ENCODE peak calls at places on chromosome 3, in four cellular contexts. V is HepG2, Y is K562, Z is GM12878. G is an unnamed sample.

GRCh38 chr3:192207239-192207638 is 520.1 kb downstream of the FGF12 start:
- DNase-seq in V (no peak), Y (no peak), Z (no peak), G (no peak)

GRCh38 chr3:31919528-31919927 is 61.5 kb downstream of the OSBPL10 start:
- DNase-seq in V (peak), Y (no peak), Z (no peak), G (no peak)

GRCh38 chr3:64150527-64151238 is 74.6 kb downstream of the PRICKLE2 start:
- DNase-seq in V (peak), Y (no peak), Z (no peak), G (peak)

GRCh38 chr3:196378442-196378841 is 40.3 kb upstream of the TM4SF19 start:
- DNase-seq in V (no peak), Y (peak), Z (no peak), G (no peak)

GRCh38 chr3:155585384-155585783 is 159.5 kb downstream of the PLCH1 start:
- DNase-seq in V (no peak), Y (no peak), Z (no peak), G (no peak)

GRCh38 chr3:72155391-72156064 is 370.6 kb upstream of the PROK2 start:
- DNase-seq in V (peak), Y (peak), Z (no peak), G (no peak)

GRCh38 chr3:58899159-58899952 is 150.5 kb downstream of the CFAP20DC start:
- DNase-seq in V (no peak), Y (peak), Z (peak), G (no peak)

GRCh38 chr3:143142354-143142753 is 22.8 kb downstream of the CHST2 start:
- DNase-seq in V (no peak), Y (no peak), Z (no peak), G (no peak)

GRCh38 chr3:109257269-109257668 is 59.0 kb downstream of the DPPA2 start:
- DNase-seq in V (no peak), Y (no peak), Z (no peak), G (no peak)

GRCh38 chr3:170154084-170154483 is 27.4 kb downstream of the PHC3 start:
- DNase-seq in V (no peak), Y (no peak), Z (no peak), G (no peak)

GRCh38 chr3:172070269-172070668 is 30.9 kb downstream of the FNDC3B start:
- DNase-seq in V (no peak), Y (no peak), Z (no peak), G (no peak)

GRCh38 chr3:160804762-160805161 is 48.7 kb downstream of the PPM1L start:
- DNase-seq in V (no peak), Y (no peak), Z (no peak), G (no peak)

GRCh38 chr3:30353711-30354467 is 252.5 kb upstream of the TGFBR2 start:
- DNase-seq in V (no peak), Y (no peak), Z (peak), G (no peak)

GRCh38 chr3:143590660-143591059 is 257.6 kb downstream of the SLC9A9 start:
- DNase-seq in V (no peak), Y (peak), Z (no peak), G (no peak)

GRCh38 chr3:51968883-51969674 is 1.8 kb upstream of the PCBP4 start:
- DNase-seq in V (no peak), Y (no peak), Z (no peak), G (no peak)

GRCh38 chr3:65548848-65549625 is 489.7 kb downstream of the MAGI1 start:
- DNase-seq in V (peak), Y (no peak), Z (no peak), G (peak)

GRCh38 chr3:1010228-1010627 is 82.6 kb upstream of the CNTN6 start:
- DNase-seq in V (no peak), Y (no peak), Z (no peak), G (no peak)

GRCh38 chr3:149401215-149401925 is 23.9 kb upstream of the TM4SF1 start:
- DNase-seq in V (peak), Y (no peak), Z (no peak), G (no peak)

GRCh38 chr3:33807190-33807589 is 8.8 kb downstream of the PDCD6IP start:
- DNase-seq in V (no peak), Y (no peak), Z (no peak), G (no peak)

GRCh38 chr3:45861043-45861846 is 19.3 kb upstream of the LZTFL1 start:
- DNase-seq in V (peak), Y (no peak), Z (peak), G (no peak)

GRCh38 chr3:24845524-24846155 is 351.0 kb upstream of the THRB start:
- DNase-seq in V (no peak), Y (no peak), Z (no peak), G (no peak)

GRCh38 chr3:130470132-130470531 is 46.8 kb upstream of the COL6A6 start:
- DNase-seq in V (no peak), Y (no peak), Z (no peak), G (no peak)

GRCh38 chr3:155313303-155313702 is 19.8 kb upstream of the STRIT1 start:
- DNase-seq in V (no peak), Y (no peak), Z (no peak), G (no peak)

GRCh38 chr3:153146191-153147053 is 15.6 kb upstream of the RAP2B start:
- DNase-seq in V (no peak), Y (no peak), Z (no peak), G (no peak)

GRCh38 chr3:2454865-2455264 is 356.2 kb downstream of the CNTN4 start:
- DNase-seq in V (no peak), Y (no peak), Z (no peak), G (no peak)

GRCh38 chr3:175672119-175672689 is 813.1 kb downstream of the NAALADL2 start:
- DNase-seq in V (no peak), Y (no peak), Z (no peak), G (peak)

GRCh38 chr3:52339612-52340011 is 23.5 kb downstream of the DNAH1 start:
- DNase-seq in V (peak), Y (peak), Z (peak), G (peak)

GRCh38 chr3:44522494-44522933 is 32.5 kb upstream of the ZKSCAN7 start:
- DNase-seq in V (peak), Y (no peak), Z (no peak), G (no peak)

GRCh38 chr3:197793246-197793645 is 2.2 kb downstream of the LRCH3 start:
- DNase-seq in V (no peak), Y (no peak), Z (peak), G (no peak)

GRCh38 chr3:50269977-50270413 is 1.0 kb downstream of the SEMA3B start:
- DNase-seq in V (no peak), Y (no peak), Z (no peak), G (no peak)

GRCh38 chr3:44506556-44506955 is 29.1 kb upstream of the ZNF445 start:
- DNase-seq in V (no peak), Y (no peak), Z (no peak), G (no peak)

GRCh38 chr3:184636774-184637316 is 75.0 kb downstream of the MAGEF1 start:
- DNase-seq in V (no peak), Y (no peak), Z (no peak), G (no peak)

GRCh38 chr3:43893721-43894120 is 203.0 kb downstream of the ABHD5 start:
- DNase-seq in V (no peak), Y (no peak), Z (no peak), G (no peak)

GRCh38 chr3:150414273-150414672 is 6.2 kb downstream of the TSC22D2 start:
- DNase-seq in V (peak), Y (no peak), Z (no peak), G (no peak)

DNA sequence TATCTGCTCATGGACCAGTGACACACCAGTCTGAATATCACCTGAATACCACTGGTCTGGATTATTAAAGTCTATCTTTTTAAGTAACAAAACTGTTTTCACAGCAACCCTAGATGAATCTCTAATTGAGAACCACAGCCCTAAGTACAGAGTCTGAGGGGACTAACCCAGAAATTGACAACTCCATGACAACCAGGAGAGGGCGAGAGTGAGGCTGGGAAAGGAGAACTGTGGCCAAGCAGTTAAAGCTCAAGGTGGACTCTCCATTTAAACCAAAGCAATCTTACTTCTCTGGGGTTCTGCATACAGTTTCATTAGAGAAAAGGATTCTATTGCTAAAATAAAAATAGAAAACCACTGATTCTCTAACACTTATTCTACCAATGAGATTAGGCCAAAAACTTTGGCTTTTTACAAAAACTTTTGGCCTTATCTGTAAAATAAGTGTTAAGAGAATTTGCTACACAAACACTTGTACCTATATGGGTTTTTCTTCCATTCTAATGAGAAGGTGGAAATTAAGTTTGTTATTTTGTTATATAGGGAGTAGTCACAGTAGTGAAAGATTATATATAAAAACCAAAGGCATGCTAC is 11.4 kb downstream of the NEK10 start:
- DNase-seq in V (peak), Y (peak), Z (no peak), G (peak)
- TF ChIP-seq FOXM1 in V (no peak), Y (no peak), Z (peak), G (no peak)

DNA sequence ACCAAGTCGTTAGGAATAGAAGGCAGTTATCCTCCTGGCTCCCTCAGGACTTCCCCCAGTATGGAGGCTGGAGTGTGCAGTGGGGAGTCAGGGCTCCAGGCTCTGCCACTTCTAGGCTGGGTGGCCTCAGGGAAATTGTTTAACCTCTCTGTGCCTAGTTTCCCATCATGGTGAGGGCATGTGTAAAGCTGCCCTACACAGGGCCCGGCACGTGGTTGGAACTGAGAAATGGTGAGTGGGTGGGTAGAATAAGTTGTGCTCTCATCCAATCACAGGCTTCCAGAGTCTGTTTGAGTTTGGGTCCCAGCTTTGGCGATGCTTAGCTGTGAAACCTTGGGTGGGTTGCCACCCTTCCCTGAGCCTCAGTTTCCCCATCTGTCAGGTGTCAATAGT is 117.3 kb downstream of the FBLN2 start:
- DNase-seq in V (no peak), Y (no peak), Z (no peak), G (no peak)
- TF ChIP-seq TARDBP in V (no peak), Y (no peak), Z (no peak), G (no peak)

GRCh38 chr3:17877299-17877698 is 134.9 kb upstream of the TBC1D5 start:
- DNase-seq in V (no peak), Y (no peak), Z (no peak), G (no peak)
- TF ChIP-seq FOXM1 in V (no peak), Y (no peak), Z (no peak), G (no peak)

DNA sequence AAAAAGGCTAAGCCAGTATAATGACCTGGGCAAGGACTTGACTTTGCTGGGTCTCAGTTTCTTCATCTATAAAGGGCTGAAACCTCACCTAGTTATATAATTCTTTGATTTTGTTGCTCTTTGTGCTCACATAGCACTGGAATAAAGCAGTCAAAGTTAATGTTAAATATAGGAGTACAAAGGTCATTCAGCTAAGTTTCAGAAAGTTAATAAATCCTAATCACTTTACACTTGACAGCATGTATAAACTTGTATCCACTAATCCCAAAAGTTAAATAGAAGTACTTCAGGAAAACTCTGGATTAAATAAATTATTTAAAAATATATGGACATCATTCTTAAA is 33.9 kb downstream of the PLCL2 start:
- DNase-seq in V (no peak), Y (no peak), Z (no peak), G (no peak)
- TF ChIP-seq TARDBP in V (no peak), Y (no peak), Z (no peak), G (no peak)

DNA sequence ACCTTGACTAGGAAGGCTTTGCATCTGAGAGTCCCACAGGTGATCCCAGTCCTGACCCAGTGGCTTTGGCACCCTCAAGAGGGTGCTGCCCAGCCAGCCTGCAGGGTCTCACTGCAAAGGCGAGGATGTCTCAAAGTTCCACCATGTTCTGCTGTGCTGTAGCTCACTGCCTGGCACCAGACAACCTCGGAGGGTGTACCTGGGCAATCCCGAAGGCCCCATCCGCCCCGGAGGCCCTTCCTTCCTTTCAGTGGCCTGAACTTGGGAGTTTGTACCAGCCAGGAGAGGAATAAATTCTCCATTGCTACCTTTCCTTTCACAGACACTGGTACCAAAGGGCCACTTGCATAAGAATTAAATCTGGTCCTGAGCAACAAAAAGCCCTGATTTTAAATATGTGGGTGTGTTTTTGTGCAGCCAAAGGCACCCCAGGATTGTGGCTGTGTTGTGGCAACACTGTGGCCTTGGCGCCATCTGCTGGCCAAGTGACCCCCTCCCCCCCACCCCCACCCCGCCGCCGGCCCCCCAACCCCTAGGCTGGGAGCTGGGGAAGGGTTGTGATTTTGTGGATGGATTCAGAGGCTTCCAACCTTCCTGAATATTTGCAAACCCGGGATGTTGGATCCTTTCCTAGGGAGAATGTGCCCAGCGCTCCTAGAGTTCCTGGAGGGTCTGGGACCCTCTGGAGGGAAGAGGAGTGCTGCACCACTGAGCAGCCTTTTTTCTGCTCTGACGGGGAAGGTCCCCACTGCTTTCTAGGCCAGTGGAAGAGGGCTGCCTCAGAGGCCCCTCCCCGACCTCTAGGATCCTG is 9.7 kb upstream of the PTPN23 start:
- DNase-seq in V (no peak), Y (peak), Z (no peak), G (peak)
- TF ChIP-seq FOXM1 in V (no peak), Y (no peak), Z (no peak), G (no peak)

GRCh38 chr3:157182879-157183278 is 22.9 kb upstream of the CCNL1 start:
- DNase-seq in V (no peak), Y (no peak), Z (no peak), G (no peak)
- TF ChIP-seq TARDBP in V (no peak), Y (no peak), Z (no peak), G (no peak)

DNA sequence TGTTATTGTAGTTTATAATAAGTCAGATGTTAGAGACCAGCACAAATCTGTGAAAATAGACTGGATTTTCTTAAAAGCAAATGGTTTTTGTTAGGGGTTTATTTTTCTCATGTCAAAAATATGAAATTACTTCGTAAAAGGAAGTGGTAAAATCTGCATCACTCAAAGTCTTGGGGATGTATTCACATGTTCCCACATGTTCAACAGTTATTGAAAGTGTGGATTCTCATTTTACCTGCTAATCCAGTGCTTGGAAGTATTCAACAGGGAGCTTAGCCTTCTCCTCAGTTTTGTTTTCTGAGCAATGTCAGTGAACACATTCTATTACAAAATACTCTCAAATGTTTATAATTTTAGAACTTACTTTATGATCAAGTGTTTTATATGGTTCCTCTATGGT is 352.0 kb downstream of the SOX2 start:
- DNase-seq in V (no peak), Y (no peak), Z (no peak), G (no peak)
- TF ChIP-seq FOXM1 in V (no peak), Y (no peak), Z (no peak), G (no peak)

DNA sequence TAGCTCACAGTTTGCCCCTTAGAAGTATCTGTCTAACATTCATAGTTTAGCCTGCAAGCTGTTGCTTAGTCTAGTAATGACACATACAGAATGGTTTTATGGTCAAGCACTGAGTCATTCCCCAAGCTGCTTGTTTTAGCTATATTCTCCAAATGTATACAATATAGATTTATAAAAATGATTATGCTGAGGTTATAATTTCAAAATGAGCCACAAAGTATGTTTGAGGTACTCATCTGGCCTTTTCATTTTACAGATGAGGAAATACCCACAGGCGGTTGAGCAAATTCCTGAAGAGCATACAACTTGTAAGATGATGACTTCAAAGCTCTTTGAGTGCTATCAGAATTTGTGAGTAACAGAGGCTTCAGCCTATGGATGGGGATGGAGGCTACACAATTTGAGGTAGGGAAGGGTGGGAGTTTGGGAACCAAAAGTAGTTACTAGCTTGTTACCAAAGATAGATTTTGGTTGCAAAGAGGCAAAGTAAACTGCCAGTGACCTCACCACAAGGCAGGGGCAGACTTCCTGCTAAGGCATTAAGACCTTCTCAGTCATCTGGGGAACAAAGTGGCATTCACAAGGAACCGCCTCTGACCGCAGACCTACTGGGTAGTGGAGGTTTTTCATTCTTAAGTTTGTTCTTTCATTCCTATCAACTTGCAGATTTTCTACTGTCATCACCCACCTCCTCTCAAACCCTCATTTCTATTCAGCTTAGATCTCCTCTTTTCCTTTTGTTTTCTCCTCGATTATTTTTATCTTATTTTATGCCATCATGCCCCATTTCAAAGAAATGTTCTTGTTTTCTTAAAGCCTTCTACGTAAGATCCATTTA is 257.2 kb upstream of the NECTIN3 start:
- DNase-seq in V (no peak), Y (no peak), Z (peak), G (no peak)
- TF ChIP-seq TARDBP in V (no peak), Y (no peak), Z (no peak), G (no peak)